ENCODE peak calls at places on chromosomes 12 and 14, in ten cellular contexts. One of them, this sample, is unnamed.

GRCh38 chr12:48000878-48001321 is 3.4 kb downstream of the COL2A1 start:
- DNase-seq in HFF-Myc: no peak
- DNase-seq in fibroblast of lung: peak; percentile 66
- DNase-seq in ascending aorta: no peak
- DNase-seq in A549: peak; percentile 60
- DNase-seq in keratinocyte: peak; percentile 81
- DNase-seq in stomach: no peak
- DNase-seq in choroid plexus epithelial cell: peak; percentile 76
- DNase-seq in heart right ventricle: no peak
- DNase-seq in fibroblast of villous mesenchyme: peak; percentile 55
- DNase-seq in this sample: peak; percentile 58

GRCh38 chr12:76996983-76997382 is 68.4 kb downstream of the E2F7 start:
- DNase-seq in ascending aorta: no peak
- DNase-seq in heart right ventricle: no peak
- DNase-seq in A549: no peak
- DNase-seq in choroid plexus epithelial cell: no peak
- DNase-seq in fibroblast of lung: no peak
- DNase-seq in HFF-Myc: no peak
- DNase-seq in fibroblast of villous mesenchyme: no peak
- DNase-seq in stomach: no peak
- DNase-seq in keratinocyte: no peak
- DNase-seq in this sample: no peak

GRCh38 chr14:44941591-44941990 is 20.2 kb downstream of the KLHL28 start:
- DNase-seq in fibroblast of villous mesenchyme: no peak
- DNase-seq in HFF-Myc: no peak
- DNase-seq in choroid plexus epithelial cell: no peak
- DNase-seq in A549: no peak
- DNase-seq in fibroblast of lung: peak; percentile 48
- DNase-seq in heart right ventricle: no peak
- DNase-seq in keratinocyte: no peak
- DNase-seq in ascending aorta: no peak
- DNase-seq in stomach: no peak
- DNase-seq in this sample: no peak

GRCh38 chr12:45720069-45720468 is 9.4 kb upstream of the ARID2 start:
- DNase-seq in ascending aorta: no peak
- DNase-seq in fibroblast of lung: no peak
- DNase-seq in A549: no peak
- DNase-seq in choroid plexus epithelial cell: no peak
- DNase-seq in HFF-Myc: no peak
- DNase-seq in fibroblast of villous mesenchyme: no peak
- DNase-seq in keratinocyte: no peak
- DNase-seq in heart right ventricle: no peak
- DNase-seq in stomach: no peak
- DNase-seq in this sample: no peak

GRCh38 chr12:105445261-105446015 is 114.9 kb downstream of the C12orf75 start:
- DNase-seq in heart right ventricle: no peak
- DNase-seq in A549: no peak
- DNase-seq in HFF-Myc: no peak
- DNase-seq in fibroblast of lung: peak; percentile 90
- DNase-seq in choroid plexus epithelial cell: peak; percentile 72
- DNase-seq in keratinocyte: no peak
- DNase-seq in stomach: no peak
- DNase-seq in fibroblast of villous mesenchyme: no peak
- DNase-seq in ascending aorta: no peak
- DNase-seq in this sample: peak; percentile 41

GRCh38 chr14:79051009-79051710 is 881.0 kb downstream of the NRXN3 start:
- DNase-seq in HFF-Myc: no peak
- DNase-seq in A549: no peak
- DNase-seq in choroid plexus epithelial cell: no peak
- DNase-seq in fibroblast of lung: no peak
- DNase-seq in stomach: no peak
- DNase-seq in heart right ventricle: no peak
- DNase-seq in ascending aorta: no peak
- DNase-seq in fibroblast of villous mesenchyme: no peak
- DNase-seq in keratinocyte: no peak
- DNase-seq in this sample: no peak

GRCh38 chr12:10372534-10372931 is 17.3 kb downstream of the KLRK1 start:
- DNase-seq in HFF-Myc: no peak
- DNase-seq in ascending aorta: no peak
- DNase-seq in A549: no peak
- DNase-seq in fibroblast of lung: no peak
- DNase-seq in stomach: no peak
- DNase-seq in keratinocyte: no peak
- DNase-seq in heart right ventricle: peak; percentile 33
- DNase-seq in choroid plexus epithelial cell: no peak
- DNase-seq in fibroblast of villous mesenchyme: no peak
- DNase-seq in this sample: no peak

GRCh38 chr12:15227004-15227679 is 5.9 kb upstream of the RERG start:
- DNase-seq in HFF-Myc: no peak
- DNase-seq in choroid plexus epithelial cell: peak; percentile 86
- DNase-seq in fibroblast of lung: peak; percentile 27
- DNase-seq in fibroblast of villous mesenchyme: peak; percentile 56
- DNase-seq in heart right ventricle: peak; percentile 26
- DNase-seq in ascending aorta: peak; percentile 76
- DNase-seq in keratinocyte: no peak
- DNase-seq in stomach: peak; percentile 59
- DNase-seq in A549: peak; percentile 33
- DNase-seq in this sample: peak; percentile 65

GRCh38 chr12:62133440-62133839 is 126.8 kb upstream of the USP15 start:
- DNase-seq in keratinocyte: no peak
- DNase-seq in HFF-Myc: no peak
- DNase-seq in fibroblast of lung: no peak
- DNase-seq in fibroblast of villous mesenchyme: no peak
- DNase-seq in heart right ventricle: no peak
- DNase-seq in A549: no peak
- DNase-seq in stomach: no peak
- DNase-seq in choroid plexus epithelial cell: no peak
- DNase-seq in ascending aorta: no peak
- DNase-seq in this sample: no peak

GRCh38 chr14:95468416-95469133 is 47.9 kb downstream of the SYNE3 start:
- DNase-seq in keratinocyte: no peak
- DNase-seq in fibroblast of lung: no peak
- DNase-seq in ascending aorta: no peak
- DNase-seq in heart right ventricle: no peak
- DNase-seq in choroid plexus epithelial cell: no peak
- DNase-seq in stomach: peak; percentile 48
- DNase-seq in fibroblast of villous mesenchyme: no peak
- DNase-seq in HFF-Myc: no peak
- DNase-seq in A549: no peak
- DNase-seq in this sample: no peak

GRCh38 chr12:63805704-63806672 is 26.3 kb downstream of the RXYLT1 start:
- DNase-seq in choroid plexus epithelial cell: no peak
- DNase-seq in heart right ventricle: no peak
- DNase-seq in ascending aorta: no peak
- DNase-seq in stomach: no peak
- DNase-seq in fibroblast of villous mesenchyme: no peak
- DNase-seq in HFF-Myc: no peak
- DNase-seq in keratinocyte: no peak
- DNase-seq in A549: no peak
- DNase-seq in fibroblast of lung: no peak
- DNase-seq in this sample: no peak

GRCh38 chr12:52871291-52871961 is 22.6 kb upstream of the KRT78 start:
- DNase-seq in HFF-Myc: no peak
- DNase-seq in stomach: peak; percentile 39
- DNase-seq in ascending aorta: peak; percentile 72
- DNase-seq in fibroblast of lung: peak; percentile 79
- DNase-seq in heart right ventricle: no peak
- DNase-seq in choroid plexus epithelial cell: peak; percentile 79
- DNase-seq in fibroblast of villous mesenchyme: peak; percentile 92
- DNase-seq in A549: peak; percentile 60
- DNase-seq in keratinocyte: no peak
- DNase-seq in this sample: peak; percentile 76

GRCh38 chr12:125135906-125136305 is 70.7 kb downstream of the AACS start:
- DNase-seq in keratinocyte: no peak
- DNase-seq in heart right ventricle: no peak
- DNase-seq in stomach: no peak
- DNase-seq in ascending aorta: no peak
- DNase-seq in HFF-Myc: no peak
- DNase-seq in fibroblast of lung: no peak
- DNase-seq in A549: no peak
- DNase-seq in fibroblast of villous mesenchyme: no peak
- DNase-seq in choroid plexus epithelial cell: no peak
- DNase-seq in this sample: no peak

GRCh38 chr12:81759215-81759991 is at the start of gene PPFIA2:
- DNase-seq in heart right ventricle: peak; percentile 17
- DNase-seq in fibroblast of lung: peak; percentile 71
- DNase-seq in choroid plexus epithelial cell: peak; percentile 33
- DNase-seq in HFF-Myc: no peak
- DNase-seq in stomach: no peak
- DNase-seq in A549: no peak
- DNase-seq in keratinocyte: no peak
- DNase-seq in fibroblast of villous mesenchyme: peak; percentile 13
- DNase-seq in ascending aorta: peak; percentile 69
- DNase-seq in this sample: peak; percentile 54

GRCh38 chr12:109388167-109388563 is 40.5 kb downstream of the MYO1H start:
- DNase-seq in ascending aorta: no peak
- DNase-seq in keratinocyte: no peak
- DNase-seq in HFF-Myc: no peak
- DNase-seq in fibroblast of lung: no peak
- DNase-seq in stomach: no peak
- DNase-seq in heart right ventricle: no peak
- DNase-seq in fibroblast of villous mesenchyme: no peak
- DNase-seq in A549: no peak
- DNase-seq in choroid plexus epithelial cell: no peak
- DNase-seq in this sample: no peak

DNA sequence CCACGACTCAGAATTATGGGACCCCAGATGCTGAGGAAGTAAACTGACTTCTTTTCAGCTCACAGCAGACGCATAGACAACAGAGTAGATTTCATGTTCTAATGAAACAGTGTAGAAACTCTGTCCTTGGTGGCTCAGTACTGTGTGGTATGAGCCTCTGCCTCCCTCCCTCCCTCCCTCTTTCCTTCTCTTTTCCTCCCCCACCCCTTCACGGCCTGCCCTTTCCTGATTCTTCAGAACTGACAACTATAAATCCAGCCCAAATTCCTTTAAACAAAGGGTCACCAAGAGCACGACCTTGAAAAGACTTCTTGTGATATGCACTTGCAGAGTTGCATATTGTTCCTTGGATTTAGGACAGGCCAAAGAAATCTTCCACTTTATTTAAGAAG is 163.9 kb downstream of the ETV6 start:
- DNase-seq in heart right ventricle: no peak
- DNase-seq in choroid plexus epithelial cell: peak; percentile 24
- DNase-seq in fibroblast of lung: peak; percentile 15
- DNase-seq in HFF-Myc: no peak
- DNase-seq in keratinocyte: no peak
- DNase-seq in fibroblast of villous mesenchyme: no peak
- DNase-seq in A549: no peak
- DNase-seq in ascending aorta: no peak
- DNase-seq in stomach: no peak
- DNase-seq in this sample: no peak
- H3K4me3 ChIP-seq in heart right ventricle: no peak overlapping the region
- H3K4me3 ChIP-seq in choroid plexus epithelial cell: no peak overlapping the region
- H3K4me3 ChIP-seq in fibroblast of lung: no peak overlapping the region
- H3K4me3 ChIP-seq in HFF-Myc: no peak overlapping the region
- H3K4me3 ChIP-seq in keratinocyte: no peak overlapping the region
- H3K4me3 ChIP-seq in fibroblast of villous mesenchyme: no peak overlapping the region
- H3K4me3 ChIP-seq in A549: no peak overlapping the region
- H3K4me3 ChIP-seq in ascending aorta: peak overlapping the region; percentile 41
- H3K4me3 ChIP-seq in stomach: peak overlapping the region; percentile 19
- H3K4me3 ChIP-seq in this sample: no peak overlapping the region

GRCh38 chr12:6178981-6179761 is 21.0 kb upstream of the CD9 start:
- DNase-seq in heart right ventricle: no peak
- DNase-seq in HFF-Myc: no peak
- DNase-seq in stomach: no peak
- DNase-seq in choroid plexus epithelial cell: peak; percentile 51
- DNase-seq in fibroblast of lung: peak; percentile 85
- DNase-seq in A549: no peak
- DNase-seq in ascending aorta: no peak
- DNase-seq in keratinocyte: no peak
- DNase-seq in fibroblast of villous mesenchyme: peak; percentile 37
- DNase-seq in this sample: peak; percentile 56
- TF ChIP-seq CTCF in heart right ventricle: no peak
- TF ChIP-seq CTCF in HFF-Myc: peak; percentile 18
- TF ChIP-seq CTCF in stomach: no peak
- TF ChIP-seq CTCF in choroid plexus epithelial cell: peak; percentile 47
- TF ChIP-seq CTCF in fibroblast of lung: no peak
- TF ChIP-seq CTCF in A549: no peak
- TF ChIP-seq CTCF in ascending aorta: no peak
- TF ChIP-seq CTCF in keratinocyte: no peak
- TF ChIP-seq CTCF in fibroblast of villous mesenchyme: peak; percentile 28
- TF ChIP-seq CTCF in this sample: peak; percentile 25

DNA sequence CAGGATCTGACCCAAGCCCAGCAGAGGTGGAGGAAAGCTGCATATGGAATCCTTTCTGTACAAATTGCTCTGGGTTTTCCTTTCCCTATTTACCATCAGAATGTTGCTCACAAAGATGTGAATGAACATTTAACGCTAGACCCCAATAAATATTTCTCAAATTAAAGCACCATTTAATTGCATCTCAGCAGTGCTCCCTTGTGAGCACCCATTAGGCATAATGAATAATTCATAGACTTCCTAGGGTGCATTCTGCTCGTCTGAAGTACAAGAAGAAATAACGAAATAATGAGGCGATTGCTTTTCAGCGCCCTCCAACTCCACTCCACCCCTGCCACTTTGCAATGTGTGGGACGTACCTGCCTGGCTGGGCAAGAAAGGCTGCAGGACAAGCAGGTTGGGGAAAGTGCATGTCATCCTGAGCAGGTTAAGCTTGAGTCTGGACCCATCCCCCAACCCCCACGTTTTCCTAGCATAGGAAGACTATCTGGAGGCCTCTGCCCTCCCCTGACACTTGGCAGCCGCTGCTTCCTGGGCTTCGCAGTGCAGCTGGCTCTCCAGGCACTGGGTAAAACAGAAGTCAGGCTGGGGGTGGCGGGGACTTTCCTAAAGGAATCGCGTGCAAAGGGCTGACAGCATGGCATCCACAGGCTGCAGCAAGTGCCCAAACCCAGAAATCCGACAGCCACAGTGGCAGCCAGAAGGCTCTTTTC is 253.8 kb downstream of the DUSP6 start:
- DNase-seq in fibroblast of villous mesenchyme: peak; percentile 17
- DNase-seq in choroid plexus epithelial cell: no peak
- DNase-seq in HFF-Myc: no peak
- DNase-seq in fibroblast of lung: peak; percentile 29
- DNase-seq in ascending aorta: no peak
- DNase-seq in heart right ventricle: peak; percentile 33
- DNase-seq in stomach: peak; percentile 48
- DNase-seq in keratinocyte: no peak
- DNase-seq in A549: no peak
- DNase-seq in this sample: no peak
- H3K4me3 ChIP-seq in fibroblast of villous mesenchyme: no peak overlapping the region
- H3K4me3 ChIP-seq in choroid plexus epithelial cell: no peak overlapping the region
- H3K4me3 ChIP-seq in HFF-Myc: no peak overlapping the region
- H3K4me3 ChIP-seq in fibroblast of lung: no peak overlapping the region
- H3K4me3 ChIP-seq in ascending aorta: no peak overlapping the region
- H3K4me3 ChIP-seq in heart right ventricle: no peak overlapping the region
- H3K4me3 ChIP-seq in stomach: no peak overlapping the region
- H3K4me3 ChIP-seq in keratinocyte: no peak overlapping the region
- H3K4me3 ChIP-seq in A549: no peak overlapping the region
- H3K4me3 ChIP-seq in this sample: no peak overlapping the region

DNA sequence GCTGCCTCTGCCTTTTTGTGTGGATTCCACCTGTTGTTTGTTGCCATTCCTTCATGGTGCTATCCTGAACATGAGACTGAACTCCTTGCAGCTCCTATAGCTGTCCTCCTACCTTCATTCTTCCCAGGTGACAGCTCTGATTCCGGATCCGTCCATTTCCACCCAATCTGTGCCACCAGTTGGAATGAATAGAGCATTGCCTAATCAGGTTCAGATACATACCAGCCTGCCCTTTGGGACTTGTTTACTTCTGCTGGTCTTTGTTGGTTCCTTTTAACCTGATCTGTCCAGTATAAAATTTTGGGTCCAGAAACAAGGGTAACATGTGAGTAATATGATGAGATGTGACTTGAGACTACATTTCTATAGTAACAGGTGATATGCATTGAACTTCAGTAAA is 136.3 kb upstream of the IGF1 start:
- DNase-seq in HFF-Myc: no peak
- DNase-seq in stomach: no peak
- DNase-seq in fibroblast of villous mesenchyme: no peak
- DNase-seq in ascending aorta: no peak
- DNase-seq in keratinocyte: no peak
- DNase-seq in heart right ventricle: no peak
- DNase-seq in A549: no peak
- DNase-seq in fibroblast of lung: no peak
- DNase-seq in choroid plexus epithelial cell: no peak
- DNase-seq in this sample: no peak
- TF ChIP-seq CTCF in HFF-Myc: no peak
- TF ChIP-seq CTCF in stomach: no peak
- TF ChIP-seq CTCF in fibroblast of villous mesenchyme: no peak
- TF ChIP-seq CTCF in ascending aorta: no peak
- TF ChIP-seq CTCF in keratinocyte: no peak
- TF ChIP-seq CTCF in heart right ventricle: no peak
- TF ChIP-seq CTCF in A549: no peak
- TF ChIP-seq CTCF in fibroblast of lung: no peak
- TF ChIP-seq CTCF in choroid plexus epithelial cell: no peak
- TF ChIP-seq CTCF in this sample: no peak